ENCODE peak calls at places on chromosomes 6 and 20, in four cellular contexts. T, A, M and O are unnamed samples.

GRCh38 chr6:16327777-16328325 is 89.5 kb downstream of the GMPR start:
- DNase-seq in A (no peak), M (no peak), T (no peak), O (no peak)

GRCh38 chr20:49483018-49483705 is 694 bp upstream of the KCNB1 start:
- DNase-seq in A (no peak), M (peak; percentile 13), T (no peak), O (no peak)

GRCh38 chr20:44911264-44911921 is 1.5 kb downstream of the PABPC1L start:
- DNase-seq in T (no peak), M (peak; percentile 83), A (peak; percentile 69), O (peak; percentile 85)

GRCh38 chr6:169955796-169956493 is 204.5 kb downstream of the ERMARD start:
- DNase-seq in A (no peak), T (no peak), M (no peak), O (peak; percentile 13)

GRCh38 chr20:23608251-23608846 is 2.6 kb upstream of the CST9 start:
- DNase-seq in M (no peak), T (no peak), A (no peak), O (peak; percentile 10)

GRCh38 chr6:165679326-165679725 is 16.3 kb upstream of the PDE10A start:
- DNase-seq in A (no peak), M (no peak), T (no peak), O (no peak)

GRCh38 chr20:57877131-57877784 is 167.4 kb upstream of the PMEPA1 start:
- DNase-seq in M (no peak), A (no peak), T (no peak), O (no peak)

GRCh38 chr6:170137176-170137891 is 153.5 kb downstream of the DLL1 start:
- DNase-seq in T (no peak), M (no peak), A (no peak), O (no peak)

GRCh38 chr6:30443657-30444450 is 45.5 kb upstream of the HLA-E start:
- DNase-seq in M (peak; percentile 49), T (no peak), A (no peak), O (no peak)

GRCh38 chr6:41371461-41371991 is 36.1 kb downstream of the NCR2 start:
- DNase-seq in A (no peak), M (peak; percentile 84), T (no peak), O (peak; percentile 49)
- TF ChIP-seq CTCF in A (no peak), M (peak; percentile 48), T (peak; percentile 61), O (no peak)

GRCh38 chr6:93013054-93013453 is 406.3 kb downstream of the EPHA7 start:
- DNase-seq in A (no peak), M (no peak), T (no peak), O (no peak)

GRCh38 chr6:93021235-93021909 is 398.0 kb downstream of the EPHA7 start:
- DNase-seq in M (no peak), A (no peak), T (no peak), O (no peak)

GRCh38 chr6:93017213-93017612 is 402.1 kb downstream of the EPHA7 start:
- DNase-seq in T (no peak), A (no peak), M (peak; percentile 19), O (no peak)

DNA sequence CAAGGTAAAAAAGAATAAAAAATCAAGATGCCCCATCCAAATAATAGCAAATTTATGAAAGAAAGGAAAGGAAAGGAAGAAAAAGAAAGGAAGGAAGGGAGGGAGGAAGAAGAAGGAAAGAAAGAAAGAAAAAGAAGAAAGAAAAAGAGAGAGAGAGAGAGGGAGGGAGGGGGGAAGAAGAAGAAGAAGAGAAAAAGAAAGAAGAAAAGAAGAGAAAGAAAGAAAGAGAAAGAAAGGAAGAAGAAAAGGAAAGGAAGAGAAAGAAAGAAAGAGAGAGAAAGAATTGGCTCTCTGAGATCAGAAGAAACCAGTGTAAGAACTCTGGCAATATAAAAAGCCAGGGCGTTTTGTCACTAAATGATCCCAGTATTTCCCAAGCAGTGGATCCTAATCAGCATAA is 401.7 kb downstream of the EPHA7 start:
- DNase-seq in M (no peak), A (no peak), T (no peak), O (no peak)
- TF ChIP-seq CTCF in M (no peak), A (no peak), T (no peak), O (no peak)

DNA sequence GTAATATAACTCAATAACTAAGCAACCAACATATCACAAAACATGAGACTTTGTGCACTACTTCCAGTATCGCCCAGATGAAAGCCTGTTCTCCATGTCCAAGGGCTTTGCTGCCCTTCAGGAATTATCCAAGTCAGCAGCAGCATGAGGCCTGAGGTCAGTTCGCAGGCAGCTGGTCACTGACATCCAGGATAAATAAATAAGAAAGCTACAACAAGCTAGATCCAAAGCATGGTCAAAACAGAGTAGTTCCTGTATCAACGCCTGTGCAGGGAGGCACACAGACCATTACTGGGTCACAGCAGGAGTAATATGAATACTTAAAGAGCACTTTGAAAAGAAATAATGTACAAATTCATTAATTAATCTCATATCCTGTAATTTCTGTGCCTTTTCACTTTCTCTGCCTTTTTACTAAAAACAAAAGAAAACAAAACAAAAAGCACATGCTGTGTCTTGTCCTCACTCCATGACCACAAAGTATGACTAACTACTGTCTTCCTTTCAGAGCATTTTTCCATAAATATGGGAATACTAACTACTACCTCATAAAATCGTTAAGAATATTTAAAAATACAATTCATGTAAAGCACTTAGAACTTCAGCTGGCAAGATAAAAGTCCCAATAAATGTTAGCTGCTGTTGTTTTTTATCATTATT is 374.9 kb upstream of the IRAK1BP1 start:
- DNase-seq in M (no peak), T (no peak), A (no peak), O (no peak)
- TF ChIP-seq CTCF in M (no peak), T (no peak), A (no peak), O (no peak)

GRCh38 chr6:150894191-150894744 is 28.8 kb downstream of the MTHFD1L start:
- DNase-seq in M (no peak), A (no peak), T (no peak), O (no peak)

GRCh38 chr6:150897400-150897943 is 32.0 kb downstream of the MTHFD1L start:
- DNase-seq in T (no peak), A (no peak), M (no peak), O (no peak)

GRCh38 chr6:150891886-150892485 is 26.5 kb downstream of the MTHFD1L start:
- DNase-seq in A (peak; percentile 64), M (peak; percentile 75), T (peak; percentile 45), O (peak; percentile 71)

GRCh38 chr6:150895898-150896632 is 30.6 kb downstream of the MTHFD1L start:
- DNase-seq in M (no peak), A (no peak), T (no peak), O (no peak)

DNA sequence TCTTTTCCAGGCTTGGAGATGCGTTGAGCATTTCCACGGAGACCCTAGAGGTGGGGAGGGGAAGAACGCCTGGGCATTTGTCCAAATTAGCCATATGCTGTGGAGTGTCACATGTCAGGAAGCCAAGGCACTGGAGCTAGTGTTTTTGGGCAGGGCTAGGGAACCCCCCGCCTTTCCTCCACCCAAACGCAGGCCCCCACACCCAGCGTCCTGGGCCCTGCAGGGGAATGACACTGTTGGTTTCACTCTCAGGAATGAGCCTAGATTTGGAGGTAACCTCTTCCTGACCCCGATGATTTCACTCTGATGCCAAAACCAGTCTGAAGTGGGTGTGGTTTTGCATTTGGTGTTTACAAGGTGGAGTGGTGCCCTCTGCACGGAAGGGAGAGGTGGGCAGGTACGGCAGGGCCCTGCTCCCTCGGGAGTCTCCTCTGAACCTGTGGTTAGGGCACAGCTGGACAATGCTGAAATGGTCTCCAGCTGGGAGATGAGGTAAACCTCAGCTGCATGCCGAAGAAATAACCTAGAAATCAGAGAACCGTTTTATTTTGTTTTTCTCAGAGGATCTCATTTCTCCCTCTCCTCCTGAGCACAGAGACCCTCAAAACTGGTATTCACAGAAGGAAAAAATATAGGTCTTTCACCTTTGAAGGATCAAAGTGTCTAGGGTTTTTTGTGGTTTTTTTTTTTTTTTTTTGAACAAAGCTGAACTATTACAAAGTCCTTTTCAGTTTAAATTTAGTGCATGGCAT is 29.6 kb downstream of the MTHFD1L start:
- DNase-seq in A (no peak), T (no peak), M (peak; percentile 31), O (no peak)
- TF ChIP-seq CTCF in A (no peak), T (no peak), M (no peak), O (no peak)

GRCh38 chr20:43241057-43241702 is 51.5 kb upstream of the PTPRT start:
- DNase-seq in M (no peak), T (no peak), A (no peak), O (no peak)

GRCh38 chr20:43244647-43245046 is 54.9 kb upstream of the PTPRT start:
- DNase-seq in A (no peak), M (no peak), T (no peak), O (no peak)

GRCh38 chr20:43247361-43247760 is 57.7 kb upstream of the PTPRT start:
- DNase-seq in M (no peak), A (no peak), T (no peak), O (no peak)

GRCh38 chr20:43248341-43248740 is 58.6 kb upstream of the PTPRT start:
- DNase-seq in T (no peak), A (no peak), M (no peak), O (no peak)

GRCh38 chr20:43243672-43244269 is 54.1 kb upstream of the PTPRT start:
- DNase-seq in T (no peak), M (no peak), A (no peak), O (no peak)
- TF ChIP-seq CTCF in T (peak; percentile 24), M (peak; percentile 17), A (no peak), O (no peak)

GRCh38 chr6:5766260-5766659 is 240.5 kb downstream of the NRN1 start:
- DNase-seq in M (no peak), T (no peak), A (no peak), O (no peak)
- TF ChIP-seq CTCF in M (no peak), T (peak; percentile 59), A (no peak), O (no peak)

GRCh38 chr20:35561268-35561667 is 19.4 kb downstream of the ERGIC3 start:
- DNase-seq in M (peak; percentile 53), T (no peak), A (no peak), O (no peak)
- TF ChIP-seq CTCF in M (peak; percentile 38), T (peak; percentile 50), A (peak; percentile 15), O (no peak)